ENCODE peak calls at places on chromosomes 3 and 15, in five cellular contexts. N, S, J, Z and T are unnamed samples.

GRCh38 chr15:57440799-57441198 is 64.5 kb downstream of the CGNL1 start:
- DNase-seq in N (no peak), S (no peak), J (no peak), Z (peak), T (peak)

GRCh38 chr3:98733055-98733777 is 29.9 kb upstream of the ST3GAL6 start:
- DNase-seq in N (peak), S (no peak), J (peak), Z (no peak), T (no peak)

GRCh38 chr15:58109419-58109818 is 28.8 kb upstream of the AQP9 start:
- DNase-seq in N (no peak), S (no peak), J (no peak), Z (no peak), T (no peak)

GRCh38 chr3:136465296-136465695 is 215.2 kb downstream of the PCCB start:
- DNase-seq in N (no peak), S (no peak), J (no peak), Z (no peak), T (no peak)

GRCh38 chr3:58183891-58184290 is 26.9 kb downstream of the DNASE1L3 start:
- DNase-seq in N (no peak), S (no peak), J (no peak), Z (no peak), T (no peak)

GRCh38 chr3:7867587-7867986 is 634.0 kb upstream of the LMCD1 start:
- DNase-seq in N (no peak), S (no peak), J (no peak), Z (no peak), T (no peak)

GRCh38 chr3:9862391-9863235 is 17.4 kb downstream of the CIDEC start:
- DNase-seq in N (peak), S (no peak), J (peak), Z (no peak), T (no peak)

GRCh38 chr3:116444819-116445290 is 432 bp downstream of the LSAMP start:
- DNase-seq in N (peak), S (no peak), J (no peak), Z (no peak), T (no peak)

GRCh38 chr3:72539856-72540255 is 308.4 kb downstream of the SHQ1 start:
- DNase-seq in N (no peak), S (no peak), J (no peak), Z (no peak), T (no peak)

GRCh38 chr3:173660645-173661299 is 263.2 kb downstream of the NLGN1 start:
- DNase-seq in N (no peak), S (no peak), J (no peak), Z (no peak), T (peak)

GRCh38 chr3:82329300-82329699 is 567.9 kb upstream of the GBE1 start:
- DNase-seq in N (no peak), S (no peak), J (no peak), Z (no peak), T (no peak)

GRCh38 chr3:81216192-81216591 is 545.3 kb downstream of the GBE1 start:
- DNase-seq in N (no peak), S (no peak), J (no peak), Z (no peak), T (no peak)

GRCh38 chr3:96863129-96863740 is 48.8 kb downstream of the EPHA6 start:
- DNase-seq in N (peak), S (no peak), J (no peak), Z (no peak), T (no peak)

GRCh38 chr3:55637906-55638635 is 151.0 kb upstream of the WNT5A start:
- DNase-seq in N (no peak), S (no peak), J (no peak), Z (no peak), T (no peak)

GRCh38 chr3:122998206-122998605 is 29.4 kb downstream of the SEMA5B start:
- DNase-seq in N (no peak), S (no peak), J (no peak), Z (no peak), T (no peak)

GRCh38 chr3:11335056-11335608 is 62.9 kb downstream of the ATG7 start:
- DNase-seq in N (peak), S (no peak), J (no peak), Z (peak), T (peak)

GRCh38 chr15:100712226-100712625 is 109.8 kb downstream of the ASB7 start:
- DNase-seq in N (no peak), S (no peak), J (no peak), Z (no peak), T (no peak)

GRCh38 chr3:170410428-170411029 is 8.1 kb upstream of the CLDN11 start:
- DNase-seq in N (no peak), S (no peak), J (no peak), Z (peak), T (no peak)

GRCh38 chr3:105868450-105868744 is 415 bp downstream of the CBLB start:
- DNase-seq in N (peak), S (peak), J (peak), Z (no peak), T (no peak)

GRCh38 chr15:23642413-23643044 is 5.1 kb downstream of the MAGEL2 start:
- DNase-seq in N (peak), S (no peak), J (peak), Z (peak), T (no peak)

GRCh38 chr3:110391045-110391444 is 680.6 kb upstream of the NECTIN3 start:
- DNase-seq in N (no peak), S (no peak), J (no peak), Z (no peak), T (no peak)

GRCh38 chr3:59514865-59515482 is 465.1 kb upstream of the CFAP20DC start:
- DNase-seq in N (no peak), S (no peak), J (no peak), Z (no peak), T (no peak)

GRCh38 chr3:62686486-62686885 is 188.7 kb downstream of the CADPS start:
- DNase-seq in N (no peak), S (no peak), J (no peak), Z (peak), T (no peak)

GRCh38 chr15:26157081-26157480 is 294.0 kb upstream of the ATP10A start:
- DNase-seq in N (peak), S (no peak), J (no peak), Z (no peak), T (no peak)

DNA sequence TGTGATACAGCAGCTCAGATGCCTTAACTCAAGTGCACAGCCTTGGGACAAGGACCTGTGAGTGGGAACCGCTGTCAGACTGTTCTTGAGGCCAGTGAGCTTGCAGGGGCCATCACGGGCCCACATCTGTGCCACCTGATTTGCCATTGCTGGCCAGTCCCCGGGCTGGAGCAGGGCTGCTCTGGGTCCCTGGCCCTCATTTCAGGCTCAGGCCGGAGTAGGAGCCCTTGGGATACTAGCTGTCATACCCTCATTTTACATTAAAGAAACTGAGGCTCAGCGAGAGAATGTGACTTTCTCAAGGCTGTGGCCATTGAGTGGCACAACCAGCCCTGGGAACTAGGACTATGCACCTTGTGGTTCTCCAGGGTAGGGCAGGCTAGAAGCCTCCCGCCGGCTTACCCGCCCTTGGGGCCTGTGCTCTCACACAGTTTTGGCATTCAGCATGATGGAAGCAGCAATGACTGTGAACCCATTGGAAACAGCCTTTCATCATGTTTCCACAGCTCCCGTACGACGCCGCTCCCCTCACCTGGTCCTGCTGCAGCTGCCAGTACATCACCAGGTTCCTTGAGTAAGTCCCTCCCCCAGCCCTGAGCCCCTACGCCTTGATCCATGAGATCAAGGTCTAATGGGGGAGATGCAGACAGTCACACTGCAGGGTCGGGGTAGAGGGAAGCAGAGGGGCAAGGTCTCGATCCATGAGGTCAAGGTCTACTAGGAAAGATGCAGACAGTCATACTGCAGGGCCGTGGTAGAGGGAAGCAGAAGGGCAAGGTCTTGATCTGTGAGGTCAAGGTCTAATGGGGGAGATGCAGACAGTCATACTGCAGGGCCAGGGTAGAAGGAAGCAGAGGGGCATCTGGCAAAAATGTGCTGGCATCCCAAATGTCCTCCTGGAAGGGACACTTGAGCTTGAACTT is 42.2 kb downstream of the GOLGA6L10 start:
- DNase-seq in N (no peak), S (peak), J (no peak), Z (no peak), T (no peak)
- TF ChIP-seq CTCF in N (no peak), S (no peak), J (no peak), Z (no peak), T (no peak)

GRCh38 chr3:134312072-134312872 is 61.6 kb upstream of the RYK start:
- DNase-seq in N (peak), S (peak), J (peak), Z (no peak), T (no peak)

GRCh38 chr3:134313839-134314587 is 60.2 kb downstream of the AMOTL2 start:
- DNase-seq in N (no peak), S (no peak), J (no peak), Z (no peak), T (no peak)

GRCh38 chr3:134314588-134315285 is 59.5 kb downstream of the AMOTL2 start:
- DNase-seq in N (no peak), S (no peak), J (no peak), Z (no peak), T (no peak)

GRCh38 chr3:134311693-134312071 is 61.0 kb upstream of the RYK start:
- DNase-seq in N (no peak), S (no peak), J (no peak), Z (no peak), T (no peak)

GRCh38 chr3:134312873-134313838 is 61.1 kb downstream of the AMOTL2 start:
- DNase-seq in N (peak), S (no peak), J (peak), Z (no peak), T (no peak)
- TF ChIP-seq CTCF in N (peak), S (peak), J (peak), Z (peak), T (peak)

DNA sequence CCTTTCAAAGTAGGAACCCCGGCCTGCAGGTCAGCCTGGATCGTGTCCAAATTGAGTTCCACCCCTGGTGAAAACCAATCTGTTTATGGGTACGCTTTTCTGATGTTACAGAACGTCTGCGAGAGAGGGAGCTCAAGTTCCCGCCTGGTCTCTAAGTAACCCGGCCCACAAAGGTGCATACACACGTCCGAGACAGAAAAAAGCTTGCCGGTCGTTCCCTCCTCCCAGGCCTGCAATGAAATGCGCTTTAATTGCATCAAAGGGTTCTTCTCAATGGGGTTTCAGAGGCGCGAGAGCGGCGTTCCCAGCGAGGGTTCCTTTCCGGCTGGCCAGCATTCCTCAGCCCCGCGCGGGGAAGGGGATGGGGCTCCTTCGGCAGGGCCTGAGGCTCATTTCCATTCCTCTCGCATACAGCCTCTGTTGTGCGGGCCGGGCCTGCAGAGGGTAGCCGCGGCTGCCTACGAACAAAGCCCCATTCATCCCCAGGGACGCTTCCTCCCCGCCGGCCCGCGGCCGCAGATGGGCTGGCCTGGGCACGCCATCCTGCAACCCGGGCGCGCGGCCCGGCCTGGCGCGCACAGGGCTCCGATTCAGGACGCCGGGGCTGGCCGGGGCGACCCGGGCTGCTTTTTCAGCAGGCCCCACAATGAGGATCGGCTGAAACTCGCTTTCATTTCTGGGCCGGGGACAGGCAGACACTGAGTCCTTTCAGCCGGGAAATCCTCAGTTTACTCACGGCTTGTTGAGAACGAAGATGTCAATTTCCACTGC is 138.3 kb downstream of the TMCO5A start:
- DNase-seq in N (peak), S (no peak), J (peak), Z (no peak), T (no peak)
- TF ChIP-seq CTCF in N (peak), S (peak), J (no peak), Z (peak), T (peak)

DNA sequence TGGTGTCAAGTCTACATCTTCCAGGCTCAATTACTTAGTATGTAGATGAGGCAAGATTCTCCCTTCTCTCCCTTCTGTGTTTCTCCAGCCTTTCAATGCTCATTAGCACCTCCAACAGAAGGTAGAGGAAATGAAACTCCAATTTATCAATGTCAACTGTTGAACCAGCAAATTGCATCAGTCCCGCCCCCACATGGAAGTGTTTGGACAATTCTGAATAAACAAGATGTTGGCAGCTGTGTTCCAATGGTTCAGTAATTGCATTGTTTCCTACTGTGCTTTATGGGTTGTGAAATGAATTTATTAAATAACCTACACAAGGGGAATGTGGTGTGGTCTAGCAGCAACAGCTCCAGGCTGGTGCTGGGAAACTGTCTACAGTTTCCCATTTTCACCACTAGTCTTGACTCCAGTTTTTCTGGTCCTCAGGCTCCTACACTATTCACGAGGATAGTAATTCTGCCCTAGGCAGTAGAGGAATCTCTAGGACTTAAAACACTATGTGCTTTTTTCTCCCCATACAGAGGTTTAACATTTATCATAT is 91.9 kb downstream of the MB21D2 start:
- DNase-seq in N (no peak), S (no peak), J (peak), Z (no peak), T (no peak)
- TF ChIP-seq CTCF in N (peak), S (peak), J (peak), Z (no peak), T (no peak)

GRCh38 chr15:84821501-84822021 is 4.4 kb downstream of the ALPK3 start:
- DNase-seq in N (no peak), S (no peak), J (no peak), Z (no peak), T (no peak)
- TF ChIP-seq CTCF in N (no peak), S (no peak), J (no peak), Z (no peak), T (no peak)

DNA sequence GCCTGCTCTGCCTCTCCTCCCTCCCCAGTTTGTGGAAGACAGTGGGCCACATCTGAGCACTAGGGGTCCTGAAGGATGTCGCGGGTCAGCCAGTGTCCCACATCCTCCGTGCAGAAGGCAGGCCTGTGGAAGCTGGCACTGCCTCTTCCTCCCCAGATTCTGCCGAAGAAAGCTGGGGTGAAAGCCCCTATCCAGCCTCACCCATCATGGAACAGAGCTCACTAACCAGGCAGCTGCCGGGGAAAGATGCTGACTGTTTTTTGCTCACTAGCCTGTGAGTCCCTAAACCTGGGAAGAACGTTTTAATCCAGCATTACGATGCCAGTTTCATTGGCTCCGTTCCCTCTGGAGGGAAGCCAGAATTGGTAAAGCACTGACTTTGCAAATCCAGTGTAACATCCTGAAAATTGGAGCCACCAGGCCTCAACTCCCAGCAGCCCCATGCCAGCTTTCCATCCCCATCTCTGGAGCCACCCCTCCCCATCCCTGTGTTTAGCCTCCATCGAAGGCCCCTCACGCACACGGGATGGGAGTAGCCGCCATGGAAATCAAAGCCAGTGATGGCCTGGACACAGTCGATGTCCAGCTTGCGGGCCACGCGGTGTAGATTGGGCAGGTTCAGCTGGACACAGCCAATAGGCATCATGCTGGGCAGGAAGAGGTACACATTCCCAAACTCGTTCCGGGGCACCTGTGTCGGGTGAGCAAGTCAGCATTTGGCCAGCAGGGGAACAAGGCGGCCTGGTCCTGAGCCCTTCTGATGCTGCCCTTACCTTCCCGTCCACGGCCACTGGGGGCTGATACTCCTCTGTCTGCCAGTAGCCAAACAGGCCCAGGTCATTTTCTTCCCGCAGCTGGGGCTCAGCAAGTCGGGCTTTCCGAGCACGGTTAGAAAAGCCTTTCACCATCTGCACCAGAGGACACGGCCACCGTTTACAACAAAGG is 23.5 kb downstream of the TMEM43 start:
- DNase-seq in N (peak), S (no peak), J (no peak), Z (no peak), T (no peak)
- TF ChIP-seq CTCF in N (peak), S (peak), J (no peak), Z (peak), T (peak)

DNA sequence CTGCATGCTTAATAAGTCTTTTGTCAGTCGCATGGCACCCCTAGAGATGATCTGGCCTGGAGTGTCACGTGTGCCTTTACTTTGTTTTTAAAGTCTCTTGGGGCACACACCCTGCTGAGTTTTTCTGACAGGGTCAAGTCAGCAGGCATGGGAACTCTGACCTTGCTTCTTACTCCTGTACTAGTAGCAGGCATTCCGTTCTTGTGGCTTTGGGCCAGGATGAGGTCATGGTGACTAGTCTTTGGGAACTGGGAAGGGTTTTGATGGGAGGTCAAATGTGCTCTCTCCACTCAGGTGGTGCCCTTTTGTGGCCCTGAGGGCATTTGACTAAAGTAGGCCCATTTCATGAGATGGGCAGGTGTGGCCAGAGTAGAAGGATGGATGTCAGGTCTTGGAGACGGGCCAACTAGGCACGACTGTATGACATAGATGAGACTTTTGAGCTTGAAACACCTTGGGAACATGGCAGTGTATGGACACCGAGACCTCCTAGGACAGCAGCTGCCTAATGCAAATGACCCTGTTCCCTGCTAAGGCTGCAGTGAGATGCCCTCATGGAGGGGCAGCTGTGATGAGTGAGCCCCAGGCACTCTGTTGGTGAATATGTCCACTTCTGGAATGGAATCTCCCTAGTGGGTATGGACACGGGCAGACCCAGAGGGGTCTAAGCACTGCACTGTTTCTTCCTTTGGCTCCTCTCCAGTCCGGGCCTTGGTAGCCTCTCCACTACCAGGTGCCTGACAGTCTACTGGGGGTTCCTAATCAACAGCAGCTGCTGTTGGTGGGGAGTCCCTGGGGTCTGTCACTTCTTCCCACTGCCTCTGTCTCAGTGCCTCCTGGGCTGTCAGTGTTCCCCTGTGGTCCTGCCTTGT is 16.4 kb downstream of the SRPRB start:
- DNase-seq in N (peak), S (peak), J (no peak), Z (peak), T (no peak)
- TF ChIP-seq CTCF in N (peak), S (peak), J (no peak), Z (peak), T (no peak)

DNA sequence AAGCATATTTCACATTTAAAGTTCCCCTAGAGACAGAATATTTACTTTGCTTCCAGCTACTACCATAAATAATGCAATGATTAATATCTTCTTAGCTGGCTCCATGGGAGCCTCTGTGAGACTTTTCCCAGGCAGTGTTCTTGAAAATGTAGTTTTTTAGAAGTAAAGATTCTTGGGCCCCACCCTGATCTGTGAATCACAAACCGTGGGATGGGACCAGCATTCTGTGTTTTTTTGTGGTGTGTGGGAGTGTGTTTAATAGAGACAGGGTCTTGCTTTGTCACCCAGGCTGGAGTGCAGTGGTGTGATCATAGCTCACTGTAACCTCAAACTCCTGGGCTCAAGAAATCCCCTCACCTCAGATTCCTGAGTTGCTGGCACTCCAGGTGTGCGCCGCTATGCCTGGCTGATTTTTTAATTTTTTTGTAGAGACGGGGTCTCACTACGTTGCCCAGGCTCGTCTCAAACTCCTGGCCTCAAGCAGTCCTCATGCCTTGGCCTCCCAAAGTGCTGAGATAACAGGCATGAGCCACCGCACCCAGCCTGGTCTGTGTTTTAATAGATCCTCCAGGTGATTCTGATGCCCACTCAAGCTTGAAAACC is 83.0 kb downstream of the KLHL25 start:
- DNase-seq in N (no peak), S (no peak), J (no peak), Z (no peak), T (no peak)
- TF ChIP-seq CTCF in N (no peak), S (no peak), J (no peak), Z (no peak), T (no peak)